ENCODE peak calls at places on chromosomes 7 and 10, in five cellular contexts. One of them, this sample, is unnamed.

GRCh38 chr10:70549962-70550845 is 52.3 kb downstream of the PRF1 start:
- DNase-seq in IMR-90: peak; percentile 48
- DNase-seq in HepG2: peak; percentile 44
- DNase-seq in HL-60: peak; percentile 62
- DNase-seq in breast epithelium: peak; percentile 65
- DNase-seq in this sample: no peak

GRCh38 chr7:50119815-50120637 is 27.0 kb upstream of the ZPBP start:
- DNase-seq in HL-60: peak; percentile 33
- DNase-seq in IMR-90: no peak
- DNase-seq in breast epithelium: no peak
- DNase-seq in HepG2: peak; percentile 21
- DNase-seq in this sample: no peak

GRCh38 chr7:149863500-149863899 is 10.3 kb upstream of the ATP6V0E2 start:
- DNase-seq in breast epithelium: no peak
- DNase-seq in IMR-90: no peak
- DNase-seq in HepG2: no peak
- DNase-seq in HL-60: no peak
- DNase-seq in this sample: no peak

GRCh38 chr7:131007439-131008330 is 273.7 kb upstream of the KLF14 start:
- DNase-seq in HepG2: peak; percentile 70
- DNase-seq in breast epithelium: peak; percentile 67
- DNase-seq in HL-60: peak; percentile 77
- DNase-seq in IMR-90: peak; percentile 79
- DNase-seq in this sample: peak; percentile 86

GRCh38 chr7:16817536-16817935 is 12.7 kb upstream of the AGR2 start:
- DNase-seq in HepG2: no peak
- DNase-seq in IMR-90: peak; percentile 74
- DNase-seq in breast epithelium: no peak
- DNase-seq in HL-60: no peak
- DNase-seq in this sample: no peak

GRCh38 chr10:72328045-72328828 is 26.5 kb downstream of the DNAJB12 start:
- DNase-seq in breast epithelium: no peak
- DNase-seq in HL-60: peak; percentile 60
- DNase-seq in IMR-90: peak; percentile 57
- DNase-seq in HepG2: peak; percentile 71
- DNase-seq in this sample: no peak

GRCh38 chr10:126080879-126081331 is 184.5 kb downstream of the FANK1 start:
- DNase-seq in HL-60: no peak
- DNase-seq in IMR-90: peak; percentile 89
- DNase-seq in HepG2: no peak
- DNase-seq in breast epithelium: no peak
- DNase-seq in this sample: no peak

GRCh38 chr7:3416453-3416852 is 115.4 kb downstream of the SDK1 start:
- DNase-seq in HL-60: no peak
- DNase-seq in IMR-90: no peak
- DNase-seq in breast epithelium: no peak
- DNase-seq in HepG2: no peak
- DNase-seq in this sample: no peak

GRCh38 chr7:92671502-92672169 is 81.4 kb upstream of the FAM133B start:
- DNase-seq in IMR-90: no peak
- DNase-seq in breast epithelium: no peak
- DNase-seq in HL-60: no peak
- DNase-seq in HepG2: no peak
- DNase-seq in this sample: no peak

GRCh38 chr7:106196460-106197021 is 84.4 kb upstream of the SYPL1 start:
- DNase-seq in breast epithelium: no peak
- DNase-seq in HL-60: no peak
- DNase-seq in HepG2: peak; percentile 16
- DNase-seq in IMR-90: no peak
- DNase-seq in this sample: no peak

GRCh38 chr7:16951483-16952080 is 69.8 kb upstream of the AGR3 start:
- DNase-seq in IMR-90: no peak
- DNase-seq in HL-60: no peak
- DNase-seq in HepG2: no peak
- DNase-seq in breast epithelium: no peak
- DNase-seq in this sample: no peak

GRCh38 chr10:70715853-70716795 is 43.8 kb downstream of the ADAMTS14 start:
- DNase-seq in HepG2: peak; percentile 19
- DNase-seq in IMR-90: peak; percentile 34
- DNase-seq in breast epithelium: no peak
- DNase-seq in HL-60: peak; percentile 33
- DNase-seq in this sample: no peak

GRCh38 chr10:113059001-113059780 is 109.1 kb downstream of the TCF7L2 start:
- DNase-seq in HL-60: no peak
- DNase-seq in IMR-90: peak; percentile 71
- DNase-seq in breast epithelium: no peak
- DNase-seq in HepG2: peak; percentile 76
- DNase-seq in this sample: no peak

GRCh38 chr7:115249080-115249479 is 327.2 kb downstream of the MDFIC start:
- DNase-seq in HepG2: no peak
- DNase-seq in IMR-90: peak; percentile 53
- DNase-seq in breast epithelium: no peak
- DNase-seq in HL-60: no peak
- DNase-seq in this sample: no peak

GRCh38 chr10:99966306-99966705 is 43.4 kb downstream of the DNMBP start:
- DNase-seq in breast epithelium: no peak
- DNase-seq in IMR-90: peak; percentile 78
- DNase-seq in HL-60: no peak
- DNase-seq in HepG2: no peak
- DNase-seq in this sample: no peak

GRCh38 chr10:14439451-14440259 is 108.9 kb upstream of the FRMD4A start:
- DNase-seq in HL-60: no peak
- DNase-seq in HepG2: no peak
- DNase-seq in breast epithelium: no peak
- DNase-seq in IMR-90: peak; percentile 13
- DNase-seq in this sample: no peak

GRCh38 chr7:48875300-48875916 is 48.9 kb upstream of the CDC14C start:
- DNase-seq in HepG2: peak; percentile 15
- DNase-seq in breast epithelium: no peak
- DNase-seq in IMR-90: no peak
- DNase-seq in HL-60: peak; percentile 21
- DNase-seq in this sample: no peak

GRCh38 chr7:128027485-128027980 is 3.7 kb downstream of the LRRC4 start:
- DNase-seq in IMR-90: peak; percentile 25
- DNase-seq in HL-60: no peak
- DNase-seq in breast epithelium: no peak
- DNase-seq in HepG2: no peak
- DNase-seq in this sample: no peak

GRCh38 chr7:45024126-45024744 is 24.2 kb downstream of the CCM2 start:
- DNase-seq in IMR-90: no peak
- DNase-seq in HepG2: no peak
- DNase-seq in breast epithelium: no peak
- DNase-seq in HL-60: no peak
- DNase-seq in this sample: no peak

GRCh38 chr10:112230325-112230988 is 46.9 kb upstream of the GPAM start:
- DNase-seq in IMR-90: peak; percentile 58
- DNase-seq in breast epithelium: no peak
- DNase-seq in HepG2: peak; percentile 59
- DNase-seq in HL-60: no peak
- DNase-seq in this sample: no peak

GRCh38 chr7:65477326-65477725 is 103.7 kb downstream of the ZNF92 start:
- DNase-seq in IMR-90: peak; percentile 5
- DNase-seq in breast epithelium: no peak
- DNase-seq in HepG2: peak; percentile 25
- DNase-seq in HL-60: no peak
- DNase-seq in this sample: no peak

DNA sequence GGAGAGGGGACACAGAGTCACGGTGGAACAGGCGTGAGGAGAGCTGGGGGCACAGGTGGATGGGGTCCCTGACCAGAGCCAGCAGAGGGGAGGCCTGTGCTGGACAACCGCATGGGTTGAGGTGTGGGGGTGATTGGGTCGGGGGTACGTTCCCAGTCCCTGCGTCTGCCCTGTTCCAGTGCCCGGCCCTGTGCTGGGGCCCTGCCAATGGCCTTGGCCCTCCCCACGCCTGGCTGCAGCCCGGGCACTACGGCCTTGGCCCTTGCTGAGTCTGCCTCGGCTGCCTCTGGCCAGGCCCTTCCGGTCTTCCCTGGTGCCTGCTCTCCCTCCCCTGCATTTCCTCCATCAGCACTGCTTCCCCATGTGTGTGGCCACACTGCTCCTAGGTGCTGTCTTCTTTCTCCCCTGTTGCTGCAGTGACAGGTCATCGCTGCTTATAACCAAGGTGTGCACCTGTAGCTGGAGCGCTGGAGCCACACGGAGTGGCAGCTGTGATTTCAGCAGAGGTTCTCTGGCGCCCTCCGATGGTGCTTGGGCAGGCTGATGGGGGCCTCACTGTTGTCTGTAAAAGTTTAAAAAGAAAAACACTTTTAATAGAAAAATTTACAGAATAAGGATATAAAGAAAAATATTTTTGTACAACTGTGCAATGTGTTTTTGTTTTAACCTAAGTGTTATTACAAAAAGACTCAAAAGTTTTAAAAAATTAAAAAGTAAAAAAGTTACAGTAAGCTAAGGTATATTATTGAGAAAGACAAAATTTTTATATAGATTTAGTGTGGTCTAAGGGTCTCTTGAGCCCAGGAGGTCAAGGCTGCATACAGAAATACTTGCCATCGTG is 45.2 kb upstream of the BHLHA15 start:
- DNase-seq in HL-60: peak; percentile 51
- DNase-seq in breast epithelium: no peak
- DNase-seq in IMR-90: peak; percentile 14
- DNase-seq in HepG2: peak; percentile 33
- DNase-seq in this sample: no peak
- H3K27ac ChIP-seq in HL-60: no peak overlapping the region
- H3K27ac ChIP-seq in breast epithelium: no peak overlapping the region
- H3K27ac ChIP-seq in IMR-90: no peak overlapping the region
- H3K27ac ChIP-seq in HepG2: no peak overlapping the region
- H3K27ac ChIP-seq in this sample: no peak overlapping the region

GRCh38 chr7:4715385-4715770 is 33.3 kb downstream of the FOXK1 start:
- DNase-seq in breast epithelium: no peak
- DNase-seq in HepG2: peak; percentile 83
- DNase-seq in HL-60: peak; percentile 93
- DNase-seq in IMR-90: peak; percentile 88
- DNase-seq in this sample: peak; percentile 78

GRCh38 chr7:4712371-4713182 is 30.5 kb downstream of the FOXK1 start:
- DNase-seq in HepG2: peak; percentile 76
- DNase-seq in breast epithelium: no peak
- DNase-seq in IMR-90: peak; percentile 36
- DNase-seq in HL-60: peak; percentile 24
- DNase-seq in this sample: no peak

GRCh38 chr7:4714767-4715384 is 32.8 kb downstream of the FOXK1 start:
- DNase-seq in HepG2: no peak
- DNase-seq in IMR-90: no peak
- DNase-seq in HL-60: peak; percentile 53
- DNase-seq in breast epithelium: no peak
- DNase-seq in this sample: no peak

GRCh38 chr7:4713183-4713784 is 31.2 kb downstream of the FOXK1 start:
- DNase-seq in breast epithelium: no peak
- DNase-seq in HL-60: peak; percentile 71
- DNase-seq in HepG2: no peak
- DNase-seq in IMR-90: no peak
- DNase-seq in this sample: peak; percentile 84

DNA sequence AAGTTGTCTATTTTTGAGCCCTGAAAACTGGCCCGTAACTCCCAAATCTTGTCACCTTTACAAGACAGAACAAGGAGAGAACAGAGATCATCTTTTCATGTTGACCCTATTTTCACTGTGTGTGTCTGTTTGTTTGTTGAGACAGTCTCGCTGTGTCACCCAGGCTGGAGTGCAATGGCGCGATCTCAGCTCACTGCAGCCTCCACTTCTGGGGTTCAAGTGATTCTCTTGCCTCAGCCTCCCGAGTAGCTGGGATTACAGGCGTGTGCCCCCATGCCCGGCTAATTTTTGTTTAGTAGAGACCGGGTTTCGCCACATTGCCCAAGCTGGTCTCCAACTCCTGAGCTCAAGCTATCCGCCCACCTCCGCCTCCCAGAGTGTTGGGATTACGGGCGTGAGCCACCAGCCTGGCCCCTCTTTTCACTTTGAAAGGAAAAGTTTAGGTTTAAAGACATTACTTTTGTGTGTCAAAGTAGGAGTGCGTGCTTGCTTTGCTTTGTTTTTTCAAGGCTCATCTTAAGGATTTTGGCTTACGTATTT is 32.1 kb downstream of the FOXK1 start:
- DNase-seq in HepG2: no peak
- DNase-seq in breast epithelium: no peak
- DNase-seq in HL-60: no peak
- DNase-seq in IMR-90: no peak
- DNase-seq in this sample: no peak
- H3K27ac ChIP-seq in HepG2: no peak overlapping the region
- H3K27ac ChIP-seq in breast epithelium: peak overlapping the region; percentile 55
- H3K27ac ChIP-seq in HL-60: peak overlapping the region; percentile 77
- H3K27ac ChIP-seq in IMR-90: no peak overlapping the region
- H3K27ac ChIP-seq in this sample: no peak overlapping the region

DNA sequence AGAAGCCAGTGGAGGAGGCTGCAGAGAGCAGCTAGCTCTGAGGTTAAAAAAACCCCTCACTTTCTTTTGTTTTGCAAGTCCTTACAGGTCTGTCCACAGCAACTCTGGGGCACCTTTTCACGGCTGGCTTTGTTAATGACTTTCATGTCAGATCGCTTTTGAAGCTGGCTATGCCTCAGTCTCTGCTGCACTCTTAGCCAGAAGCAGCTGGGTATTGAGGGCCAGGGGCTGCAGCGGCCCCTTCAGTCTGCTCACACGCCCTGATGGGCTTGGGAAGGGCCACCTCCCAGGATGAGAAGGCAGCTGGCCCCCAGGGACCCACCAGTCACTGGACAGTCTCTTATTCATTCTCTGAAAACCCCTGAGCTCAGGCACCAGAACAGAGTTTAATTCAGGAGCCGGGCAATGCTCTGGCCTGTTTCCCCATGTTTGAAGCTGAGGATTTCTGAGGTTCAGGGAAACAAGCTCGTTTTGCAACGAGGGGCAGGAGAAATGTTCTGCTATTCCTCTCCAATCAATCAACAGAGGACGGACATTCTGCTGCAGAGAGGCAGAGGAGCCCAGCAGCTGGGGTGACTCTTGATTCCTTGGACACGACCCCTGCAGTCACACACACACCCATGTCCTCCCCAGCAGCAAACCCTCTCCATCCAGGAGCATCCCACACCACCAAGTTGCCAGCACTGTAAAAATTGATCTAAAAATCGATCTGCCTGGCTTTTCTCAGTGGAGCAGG is 31.0 kb downstream of the TRIM8 start:
- DNase-seq in IMR-90: no peak
- DNase-seq in HL-60: no peak
- DNase-seq in HepG2: no peak
- DNase-seq in breast epithelium: no peak
- DNase-seq in this sample: peak; percentile 51
- H3K27ac ChIP-seq in IMR-90: peak overlapping the region; percentile 89
- H3K27ac ChIP-seq in HL-60: no peak overlapping the region
- H3K27ac ChIP-seq in HepG2: no peak overlapping the region
- H3K27ac ChIP-seq in breast epithelium: peak overlapping the region; percentile 68
- H3K27ac ChIP-seq in this sample: peak overlapping the region; percentile 80

DNA sequence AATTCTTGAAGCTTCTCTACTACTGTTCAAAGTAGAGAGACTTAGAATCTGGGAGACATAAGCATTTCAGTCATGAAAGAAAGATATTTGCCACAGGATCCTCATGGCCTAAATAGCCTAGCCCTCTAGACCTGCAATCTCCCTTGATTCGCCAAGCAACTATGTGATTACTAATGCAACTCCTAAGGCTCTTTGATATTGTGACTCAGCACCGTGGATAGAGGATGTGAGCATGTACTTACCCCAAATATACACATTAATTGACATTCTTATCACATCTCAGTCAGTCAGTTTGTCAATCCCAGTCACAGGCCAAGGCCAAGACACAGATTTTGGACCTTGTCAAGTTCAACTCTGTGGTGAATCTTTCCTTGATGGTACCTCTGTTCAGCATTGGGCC is 42.6 kb downstream of the GPR37 start:
- DNase-seq in IMR-90: peak; percentile 88
- DNase-seq in breast epithelium: no peak
- DNase-seq in HL-60: no peak
- DNase-seq in HepG2: peak; percentile 16
- DNase-seq in this sample: no peak
- H3K27ac ChIP-seq in IMR-90: no peak overlapping the region
- H3K27ac ChIP-seq in breast epithelium: no peak overlapping the region
- H3K27ac ChIP-seq in HL-60: no peak overlapping the region
- H3K27ac ChIP-seq in HepG2: no peak overlapping the region
- H3K27ac ChIP-seq in this sample: no peak overlapping the region